ENCODE peak calls at places on chromosomes 13 and 19, in four cellular contexts. I is stomach, F is A549, P is heart left ventricle. S is an unnamed sample.

GRCh38 chr19:9165256-9165655 is 13.5 kb upstream of the OR7D2 start:
- DNase-seq in I (no peak), F (no peak), P (no peak), S (no peak)

GRCh38 chr19:7349961-7350711 is 1.4 kb downstream of the ARHGEF18 start:
- DNase-seq in I (no peak), F (no peak), P (no peak), S (no peak)

GRCh38 chr19:1736916-1737315 is 16.4 kb upstream of the ONECUT3 start:
- DNase-seq in I (no peak), F (no peak), P (no peak), S (peak)

GRCh38 chr19:8510589-8511115 is 3.3 kb downstream of the ZNF414 start:
- DNase-seq in I (no peak), F (no peak), P (no peak), S (peak)

GRCh38 chr13:100149389-100149788 is 60.5 kb downstream of the PCCA start:
- DNase-seq in I (no peak), F (no peak), P (no peak), S (no peak)

GRCh38 chr13:100707818-100708740 is 33.5 kb upstream of the TMTC4 start:
- DNase-seq in I (no peak), F (no peak), P (no peak), S (no peak)

GRCh38 chr19:43765109-43765876 is 10.5 kb upstream of the SMG9 start:
- DNase-seq in I (peak), F (peak), P (no peak), S (no peak)

GRCh38 chr13:106340249-106340648 is 195.2 kb downstream of the EFNB2 start:
- DNase-seq in I (no peak), F (no peak), P (no peak), S (no peak)

GRCh38 chr13:68190826-68191225 is 960.7 kb upstream of the PCDH9 start:
- DNase-seq in I (no peak), F (peak), P (no peak), S (no peak)

GRCh38 chr19:4009990-4010807 is 2.7 kb downstream of the PIAS4 start:
- DNase-seq in I (no peak), F (no peak), P (no peak), S (no peak)

GRCh38 chr13:33403807-33404362 is 118.3 kb upstream of the STARD13 start:
- DNase-seq in I (no peak), F (no peak), P (no peak), S (no peak)

GRCh38 chr13:98365291-98365690 is 188.2 kb upstream of the RNF113B start:
- DNase-seq in I (no peak), F (no peak), P (no peak), S (no peak)

GRCh38 chr19:2166741-2167738 is 3.3 kb downstream of the DOT1L start:
- DNase-seq in I (peak), F (peak), P (peak), S (peak)

GRCh38 chr19:1170938-1171754 is 2.9 kb downstream of the SBNO2 start:
- DNase-seq in I (no peak), F (no peak), P (no peak), S (peak)

GRCh38 chr19:43444531-43445340 is 20.7 kb downstream of the LYPD3 start:
- DNase-seq in I (no peak), F (no peak), P (no peak), S (no peak)

GRCh38 chr13:114113961-114114360 is 18.5 kb downstream of the RASA3 start:
- DNase-seq in I (no peak), F (no peak), P (no peak), S (no peak)

GRCh38 chr13:46173656-46174055 is 8.3 kb downstream of the LCP1 start:
- DNase-seq in I (no peak), F (no peak), P (no peak), S (no peak)

GRCh38 chr19:19865750-19866598 is at the start of gene ZNF253:
- DNase-seq in I (peak), F (peak), P (peak), S (peak)

GRCh38 chr13:99308481-99309087 is 1.4 kb upstream of the GPR183 start:
- DNase-seq in I (no peak), F (no peak), P (no peak), S (no peak)

GRCh38 chr19:43636121-43636683 is 3.4 kb downstream of the CADM4 start:
- DNase-seq in I (no peak), F (no peak), P (no peak), S (peak)

GRCh38 chr19:41871573-41872383 is 5.3 kb upstream of the CD79A start:
- DNase-seq in I (no peak), F (peak), P (peak), S (peak)

GRCh38 chr19:35207391-35207871 is 21.1 kb downstream of the FAM187B start:
- DNase-seq in I (no peak), F (no peak), P (peak), S (no peak)

GRCh38 chr19:862529-863304 is 3.3 kb downstream of the CFD start:
- DNase-seq in I (peak), F (peak), P (no peak), S (peak)

GRCh38 chr13:44465318-44465717 is 91.7 kb downstream of the SERP2 start:
- DNase-seq in I (no peak), F (no peak), P (no peak), S (no peak)

GRCh38 chr19:18456974-18457373 is 19.0 kb upstream of the ISYNA1 start:
- DNase-seq in I (no peak), F (no peak), P (no peak), S (peak)

GRCh38 chr19:28443361-28443760 is 769.6 kb downstream of the UQCRFS1 start:
- DNase-seq in I (no peak), F (no peak), P (no peak), S (no peak)

GRCh38 chr13:47672982-47673670 is 327.9 kb downstream of the SUCLA2 start:
- DNase-seq in I (no peak), F (no peak), P (no peak), S (no peak)

GRCh38 chr13:73060251-73061160 is 1.7 kb downstream of the KLF5 start:
- DNase-seq in I (no peak), F (no peak), P (peak), S (no peak)

GRCh38 chr13:114334305-114335053 is 20.2 kb downstream of the CHAMP1 start:
- DNase-seq in I (no peak), F (no peak), P (no peak), S (no peak)

GRCh38 chr19:34998777-34999497 is 1.2 kb upstream of the GRAMD1A start:
- DNase-seq in I (no peak), F (no peak), P (peak), S (no peak)

GRCh38 chr13:33123066-33123940 is 107.1 kb downstream of the KL start:
- DNase-seq in I (no peak), F (no peak), P (peak), S (peak)

GRCh38 chr19:4748185-4748584 is 24.5 kb upstream of the DPP9 start:
- DNase-seq in I (no peak), F (no peak), P (no peak), S (no peak)

GRCh38 chr19:35029737-35030256 is 473 bp upstream of the SCN1B start:
- DNase-seq in I (no peak), F (peak), P (no peak), S (no peak)

GRCh38 chr13:21101865-21102576 is 40.6 kb upstream of the LATS2 start:
- DNase-seq in I (no peak), F (no peak), P (no peak), S (no peak)

GRCh38 chr19:58455306-58455705 is 3.9 kb downstream of the ZNF324B start:
- DNase-seq in I (no peak), F (no peak), P (no peak), S (no peak)

GRCh38 chr19:58453743-58454142 is 2.3 kb downstream of the ZNF324B start:
- DNase-seq in I (no peak), F (no peak), P (no peak), S (no peak)

GRCh38 chr19:58451358-58452101 is at the start of gene ZNF324B:
- DNase-seq in I (peak), F (peak), P (peak), S (peak)

GRCh38 chr19:58456111-58456510 is 4.7 kb downstream of the ZNF324B start:
- DNase-seq in I (no peak), F (no peak), P (no peak), S (no peak)

GRCh38 chr19:58450836-58451357 is 525 bp upstream of the ZNF324B start:
- DNase-seq in I (no peak), F (no peak), P (no peak), S (no peak)
- TF ChIP-seq POLR2A in I (no peak), F (no peak), P (no peak), S (no peak)

DNA sequence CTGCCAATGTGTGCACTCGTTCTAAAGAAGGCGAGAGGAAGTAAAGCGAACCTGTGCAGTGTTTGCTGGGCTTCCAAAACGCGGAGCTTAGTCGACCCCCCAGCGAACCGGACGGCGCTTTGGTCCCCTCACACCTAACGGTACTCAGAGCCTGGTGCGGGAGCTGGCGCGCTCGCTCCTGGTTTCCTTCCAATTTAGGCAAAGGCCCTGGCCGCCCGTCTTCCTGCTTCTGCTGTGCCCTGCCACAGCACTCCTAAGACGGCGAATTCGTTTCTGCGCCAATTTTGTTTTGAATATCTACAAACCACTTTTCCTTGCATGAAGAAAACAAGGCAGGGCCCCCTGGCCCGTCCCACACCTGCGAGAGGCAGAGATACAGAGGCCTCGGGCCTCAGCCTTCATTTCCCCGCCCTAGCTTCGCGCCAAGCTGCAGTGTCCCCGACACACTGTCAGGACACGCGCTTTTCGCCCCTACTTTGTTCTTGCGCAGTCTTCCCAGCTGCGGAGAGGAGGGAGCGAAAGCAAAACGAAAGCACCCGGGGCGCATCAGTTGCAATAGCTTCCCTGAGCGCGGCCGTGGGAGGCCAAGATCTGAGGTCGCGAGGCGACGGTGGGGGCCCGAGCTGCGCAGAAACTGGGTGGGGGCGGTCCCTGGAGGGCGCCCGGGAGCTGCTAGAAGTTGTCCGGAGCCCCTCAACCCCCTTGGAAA is 111.9 kb downstream of the KCNRG start:
- DNase-seq in I (peak), F (no peak), P (peak), S (peak)
- TF ChIP-seq POLR2A in I (no peak), F (no peak), P (no peak), S (no peak)

GRCh38 chr19:39126593-39127187 is 1.1 kb downstream of the PAK4 start:
- DNase-seq in I (peak), F (peak), P (no peak), S (peak)
- TF ChIP-seq POLR2A in I (no peak), F (no peak), P (no peak), S (no peak)

DNA sequence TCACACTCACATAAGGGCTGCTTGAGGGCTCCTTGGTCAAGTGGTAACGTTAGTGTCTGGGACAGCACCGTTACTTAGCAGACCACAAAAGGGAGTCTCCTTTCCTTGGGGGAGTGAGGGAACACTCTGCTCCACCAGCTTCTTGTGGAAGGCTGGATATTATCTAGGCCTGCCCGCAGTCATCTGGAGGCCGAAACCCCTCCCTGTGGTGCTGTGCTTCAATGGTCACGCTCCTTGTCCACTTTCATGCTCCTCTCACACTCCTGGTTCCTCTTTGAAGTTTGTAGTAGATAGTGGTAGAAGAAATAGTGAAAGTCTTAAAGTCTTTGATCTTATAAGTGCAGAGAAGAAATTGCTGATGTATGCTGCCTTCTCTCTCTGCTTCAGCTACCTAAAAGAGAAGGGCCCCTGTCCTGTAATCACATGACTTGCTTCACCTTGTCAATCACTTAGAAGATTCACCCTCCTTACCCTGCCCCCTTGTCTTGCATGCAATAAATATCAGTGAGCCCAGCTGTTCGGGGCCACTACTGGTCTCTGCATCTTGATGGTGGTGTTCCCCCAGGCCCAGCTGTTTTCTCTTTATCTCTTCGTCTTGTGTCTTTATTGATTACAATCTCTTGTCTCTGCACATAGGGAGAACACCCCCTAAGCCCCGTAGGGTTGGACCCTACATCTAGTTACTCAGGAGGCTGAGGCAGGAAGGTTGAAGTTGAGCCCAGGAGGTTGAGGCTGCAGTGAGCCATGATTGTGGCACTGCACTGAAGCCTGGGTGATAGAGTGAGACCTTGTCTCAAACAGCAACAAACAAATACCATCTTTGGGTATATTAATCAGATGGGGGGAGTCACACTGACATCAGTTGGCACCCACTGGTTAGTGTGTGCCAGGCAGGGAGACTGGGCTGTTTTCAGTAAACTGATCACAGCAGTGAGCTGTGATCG is 11.6 kb upstream of the MZF1 start:
- DNase-seq in I (no peak), F (no peak), P (no peak), S (no peak)
- TF ChIP-seq POLR2A in I (no peak), F (no peak), P (no peak), S (no peak)

GRCh38 chr19:48638831-48639381 is 1.7 kb upstream of the DBP start:
- DNase-seq in I (no peak), F (no peak), P (peak), S (peak)
- TF ChIP-seq POLR2A in I (no peak), F (no peak), P (no peak), S (no peak)

DNA sequence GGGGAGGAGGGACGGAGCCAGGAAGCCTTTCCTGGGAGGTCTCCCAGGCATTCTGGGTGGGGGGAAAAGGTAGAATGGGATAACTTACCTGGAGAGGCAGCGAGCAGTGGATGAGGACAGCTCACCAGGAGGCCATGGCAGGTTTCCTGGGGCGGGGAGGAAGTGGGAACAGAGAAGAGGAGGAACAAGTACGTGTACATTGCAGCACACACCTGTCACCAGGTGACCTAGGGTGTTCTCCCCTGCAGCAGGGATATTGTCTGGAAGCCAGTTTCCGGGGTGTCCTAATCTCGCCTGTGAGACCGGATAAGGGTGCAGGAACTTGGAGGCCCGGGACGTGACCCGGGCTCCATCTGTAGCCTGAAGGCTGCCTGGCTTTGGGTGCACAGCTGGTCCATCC is at the start of gene FUT3:
- DNase-seq in I (peak), F (no peak), P (no peak), S (no peak)
- TF ChIP-seq POLR2A in I (no peak), F (no peak), P (no peak), S (no peak)

DNA sequence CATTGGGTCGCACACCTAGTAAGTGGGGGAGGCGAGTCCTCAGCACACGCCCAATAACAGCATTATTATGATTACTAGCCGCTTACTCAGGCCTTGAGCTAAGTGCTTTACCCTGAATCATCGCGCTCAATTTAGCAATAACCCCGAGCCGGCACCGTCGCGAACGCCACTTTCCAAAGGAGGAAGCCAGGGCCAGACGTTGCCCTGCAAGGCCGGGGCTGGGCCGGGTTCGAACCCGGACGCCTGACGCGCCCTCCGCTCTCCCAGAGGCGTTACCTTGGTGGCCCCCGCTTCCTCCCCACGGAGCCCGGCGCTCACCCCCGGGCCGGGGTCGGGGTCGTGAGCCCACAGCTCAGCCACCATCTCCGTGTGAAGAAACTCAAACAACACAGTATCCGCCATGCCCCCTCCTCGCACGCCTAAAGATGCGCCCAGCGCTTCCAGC is at the start of gene TRAPPC6A:
- DNase-seq in I (peak), F (peak), P (no peak), S (peak)
- TF ChIP-seq POLR2A in I (peak), F (peak), P (no peak), S (peak)

DNA sequence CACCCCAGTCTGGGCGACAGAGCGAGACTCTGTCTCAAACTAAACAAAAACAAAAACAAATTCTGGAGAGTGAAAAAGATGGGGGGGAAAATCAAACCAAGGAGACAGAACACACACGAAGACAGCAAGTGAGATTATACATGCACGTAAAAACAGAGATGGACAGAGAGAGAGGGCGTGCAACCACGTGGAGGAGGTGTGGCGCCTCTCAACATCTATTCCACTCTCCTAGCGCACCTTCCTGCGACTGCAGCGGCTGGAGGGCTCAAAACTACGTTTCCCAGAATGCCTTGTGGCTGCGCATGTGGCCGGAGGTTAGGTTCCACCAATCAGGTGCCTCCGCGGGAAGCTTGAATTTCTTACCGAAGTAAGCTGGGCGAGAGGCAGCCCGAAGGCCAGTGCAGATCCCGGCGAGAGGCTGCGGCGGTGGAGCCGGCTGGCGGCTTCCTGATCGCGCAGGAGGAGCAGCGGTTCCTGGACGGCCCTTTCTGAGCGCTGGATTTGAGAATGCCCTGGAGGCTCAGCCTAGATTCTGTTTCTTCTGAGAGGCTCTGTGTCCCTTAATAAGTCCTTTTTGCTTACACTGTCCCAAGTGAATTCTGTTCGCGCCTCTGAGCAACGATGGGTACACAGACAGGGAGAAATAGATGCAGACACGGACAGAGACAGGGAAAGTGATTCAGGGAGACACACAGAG is 13.1 kb upstream of the NANOS2 start:
- DNase-seq in I (peak), F (peak), P (peak), S (peak)
- TF ChIP-seq POLR2A in I (no peak), F (no peak), P (no peak), S (no peak)

DNA sequence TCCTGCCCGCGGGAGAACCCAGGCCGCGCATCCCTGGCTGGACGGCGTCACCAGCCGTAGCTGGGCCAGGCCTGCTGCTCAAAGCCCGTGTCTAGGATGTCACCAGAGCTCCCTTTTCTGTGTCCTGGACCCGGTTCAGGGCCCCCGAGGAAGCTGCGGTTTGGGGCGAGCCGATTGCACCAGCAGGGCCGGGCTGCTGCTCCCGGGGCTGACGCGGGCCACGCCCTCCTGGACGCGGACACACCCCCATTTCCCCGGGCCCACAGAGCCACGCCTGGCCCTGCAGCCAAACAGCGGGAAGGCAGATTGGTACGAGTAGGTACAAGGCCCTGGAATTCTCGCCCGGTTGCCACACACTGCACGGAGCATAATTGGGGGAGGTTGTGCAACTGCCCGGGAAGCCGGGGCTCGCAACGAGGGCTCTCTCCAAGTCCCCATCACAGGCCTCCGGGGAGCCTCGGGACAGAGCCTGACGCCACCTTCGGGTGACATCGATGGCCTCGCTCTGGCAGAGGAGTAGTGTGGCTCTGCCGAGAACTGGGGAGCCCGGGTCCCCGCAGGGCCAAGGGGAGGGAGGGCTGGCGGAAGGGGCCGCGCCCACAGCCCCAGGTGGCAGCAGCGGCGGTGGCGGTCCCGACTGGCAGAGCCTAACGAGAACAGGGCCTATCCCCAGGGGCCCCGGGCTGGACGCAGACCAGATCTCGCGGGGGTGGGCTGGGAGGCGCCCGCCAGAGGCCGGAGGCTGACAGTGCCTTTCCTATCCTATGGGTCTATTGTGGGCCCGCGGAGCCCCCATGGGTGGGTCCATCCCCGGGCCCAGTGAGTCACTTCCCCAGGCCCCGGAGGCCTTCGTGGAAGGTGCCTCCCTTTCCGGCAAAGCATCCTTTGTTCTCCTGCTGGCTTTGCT is 23.5 kb downstream of the KCTD15 start:
- DNase-seq in I (peak), F (peak), P (peak), S (peak)
- TF ChIP-seq POLR2A in I (no peak), F (no peak), P (no peak), S (peak)

S was measured in upper lobe of left lung.